ENCODE peak calls at places on chromosomes 11 and 22, in seven cellular contexts. C is transverse colon, I is endodermal cell, T is cardiac muscle cell, S is lung, G is left ventricle myocardium inferior, X is lower lobe of right lung. W is an unnamed sample.
A peak's percentile ranks its signal among the peaks of the same experiment; 100 is the strongest.

GRCh38 chr11:67158241-67158640 is 39.2 kb downstream of the KDM2A start:
- DNase-seq in X (no peak), C (no peak), T (no peak), G (no peak), I (no peak), S (no peak), W (no peak)

GRCh38 chr11:35214792-35215193 is 75.8 kb downstream of the CD44 start:
- DNase-seq in C (no peak), X (no peak), I (peak; percentile 89), S (no peak), T (peak; percentile 86), G (no peak), W (no peak)

GRCh38 chr11:44261800-44262591 is 47.9 kb downstream of the ALX4 start:
- DNase-seq in X (no peak), T (no peak), C (no peak), I (no peak), G (no peak), S (no peak), W (no peak)

GRCh38 chr11:106468091-106468490 is 390.6 kb downstream of the AASDHPPT start:
- DNase-seq in C (no peak), I (no peak), X (no peak), G (no peak), T (peak; percentile 81), S (no peak), W (no peak)

GRCh38 chr11:122059565-122059964 is 56.5 kb downstream of the BLID start:
- DNase-seq in X (no peak), I (no peak), G (no peak), T (no peak), C (no peak), S (no peak), W (no peak)

GRCh38 chr22:19086944-19087343 is 35.3 kb downstream of the DGCR2 start:
- DNase-seq in G (no peak), T (peak; percentile 44), C (no peak), X (no peak), S (no peak), I (no peak), W (no peak)

GRCh38 chr22:23090079-23090835 is 19.9 kb downstream of the GNAZ start:
- DNase-seq in C (no peak), T (no peak), S (no peak), I (no peak), X (no peak), G (no peak), W (no peak)

GRCh38 chr11:58513747-58514367 is 6.0 kb upstream of the OR5B21 start:
- DNase-seq in T (peak; percentile 77), G (no peak), X (no peak), S (no peak), I (peak; percentile 88), C (peak; percentile 14), W (no peak)

GRCh38 chr22:38947321-38948112 is 9.9 kb upstream of the APOBEC3A start:
- DNase-seq in G (no peak), X (peak; percentile 45), S (no peak), T (no peak), C (peak; percentile 11), I (no peak), W (no peak)

GRCh38 chr11:104694259-104695070 is 203.8 kb downstream of the CASP12 start:
- DNase-seq in G (no peak), S (no peak), C (no peak), X (no peak), I (no peak), T (peak; percentile 82), W (no peak)

GRCh38 chr22:47091241-47091691 is 328.8 kb downstream of the TBC1D22A start:
- DNase-seq in G (no peak), C (no peak), S (no peak), I (no peak), T (peak; percentile 36), X (no peak), W (no peak)

GRCh38 chr11:12175694-12176241 is 65.4 kb downstream of the MICAL2 start:
- DNase-seq in G (no peak), X (no peak), S (no peak), I (no peak), T (peak; percentile 80), C (no peak), W (no peak)

GRCh38 chr22:44667829-44668189 is 34.2 kb upstream of the PRR5 start:
- DNase-seq in T (no peak), S (no peak), X (peak; percentile 46), G (no peak), C (peak; percentile 53), I (peak; percentile 64), W (no peak)
- H3K27ac ChIP-seq in T (no peak overlapping the region), S (no peak overlapping the region), X (peak overlapping the region; percentile 79), G (peak overlapping the region; percentile 67), C (peak overlapping the region; percentile 83), I (no peak overlapping the region), W (peak overlapping the region; percentile 76)

GRCh38 chr22:43440556-43440955 is 28.7 kb downstream of the MPPED1 start:
- DNase-seq in C (no peak), I (peak; percentile 36), G (no peak), S (no peak), X (no peak), T (no peak), W (no peak)

GRCh38 chr22:43439368-43440102 is 27.7 kb downstream of the MPPED1 start:
- DNase-seq in T (no peak), X (no peak), S (no peak), G (no peak), C (no peak), I (no peak), W (no peak)

GRCh38 chr22:43437871-43438475 is 26.2 kb downstream of the MPPED1 start:
- DNase-seq in T (no peak), C (no peak), S (no peak), X (no peak), I (no peak), G (no peak), W (no peak)

GRCh38 chr22:43440103-43440387 is 28.2 kb downstream of the MPPED1 start:
- DNase-seq in G (no peak), C (no peak), S (no peak), X (no peak), I (no peak), T (no peak), W (no peak)

DNA sequence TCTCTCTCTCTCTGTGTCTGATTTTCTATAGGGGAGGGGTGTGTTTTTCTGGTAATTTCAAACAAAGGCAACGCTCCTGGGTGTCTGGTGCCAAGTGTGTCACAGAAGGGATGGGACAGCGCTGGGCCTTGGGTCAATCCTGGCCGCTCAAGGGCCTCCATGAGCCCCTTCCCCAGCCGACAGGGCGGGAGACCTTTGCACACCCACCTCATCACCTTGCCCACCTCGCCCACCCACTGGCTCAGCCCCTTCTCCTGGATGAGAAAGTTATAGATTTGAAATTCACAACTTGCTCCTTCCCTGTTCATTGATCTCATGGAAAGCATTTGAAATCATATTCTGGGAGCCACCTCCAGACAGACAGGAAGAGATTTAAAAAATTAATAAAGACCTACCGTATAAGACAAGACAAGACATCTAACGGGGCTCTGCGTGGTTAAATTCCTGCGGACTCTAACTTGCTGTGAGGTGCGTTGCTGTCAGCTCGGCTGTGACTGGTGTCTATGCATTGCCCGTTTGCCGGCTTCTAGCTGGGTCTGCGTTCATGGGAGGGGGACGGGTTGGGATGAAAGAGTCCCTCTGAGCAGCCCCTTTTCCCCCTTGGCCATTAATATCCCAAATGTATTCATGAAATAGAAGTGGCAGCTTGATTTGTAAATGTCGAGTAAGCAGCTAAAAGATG is 27.0 kb downstream of the MPPED1 start:
- DNase-seq in C (no peak), S (no peak), T (no peak), I (no peak), X (no peak), G (no peak), W (no peak)
- H3K4me1 ChIP-seq in C (no peaks in the 10 kb centered on the region), S (no peaks in the 10 kb centered on the region), T (no peaks in the 10 kb centered on the region), I (no peaks in the 10 kb centered on the region), X (no peaks in the 10 kb centered on the region), G (no peaks in the 10 kb centered on the region), W (no peaks in the 10 kb centered on the region)

GRCh38 chr11:108666373-108666772 is 1.5 kb downstream of the DDX10 start:
- DNase-seq in I (peak; percentile 56), T (peak; percentile 15), S (no peak), C (no peak), G (no peak), X (no peak), W (no peak)

GRCh38 chr11:108663154-108663877 is 1.6 kb upstream of the DDX10 start:
- DNase-seq in X (no peak), S (no peak), I (no peak), G (no peak), T (no peak), C (no peak), W (no peak)

GRCh38 chr11:108662700-108663099 is 2.2 kb upstream of the DDX10 start:
- DNase-seq in C (no peak), T (no peak), I (no peak), X (no peak), S (no peak), G (no peak), W (no peak)

GRCh38 chr11:108664241-108664640 is 628 bp upstream of the DDX10 start:
- DNase-seq in G (no peak), I (no peak), T (no peak), S (no peak), X (no peak), C (no peak), W (no peak)

GRCh38 chr11:108664730-108665525 is at the start of gene DDX10:
- DNase-seq in X (peak; percentile 95), C (peak; percentile 99), S (peak; percentile 97), T (peak; percentile 99), I (peak; percentile 99), G (peak; percentile 98), W (peak; percentile 98)
- TF ChIP-seq CTCF in X (peak; percentile 24), C (no peak), S (no peak), T (no peak), I (no peak), G (peak; percentile 24), W (peak; percentile 18)

GRCh38 chr11:93478841-93479240 is 64.3 kb downstream of the SMCO4 start:
- DNase-seq in X (no peak), S (no peak), I (no peak), T (no peak), G (no peak), C (no peak), W (no peak)

GRCh38 chr11:93480756-93481155 is 62.4 kb downstream of the SMCO4 start:
- DNase-seq in I (no peak), C (no peak), T (no peak), X (no peak), G (no peak), S (no peak), W (no peak)

GRCh38 chr11:93484716-93485115 is 58.5 kb downstream of the SMCO4 start:
- DNase-seq in G (no peak), T (peak; percentile 44), S (no peak), C (no peak), X (no peak), I (no peak), W (no peak)

GRCh38 chr11:93481696-93482095 is 61.5 kb downstream of the SMCO4 start:
- DNase-seq in G (no peak), X (no peak), I (no peak), C (no peak), S (no peak), T (no peak), W (no peak)

GRCh38 chr11:93481279-93481678 is 61.9 kb downstream of the SMCO4 start:
- DNase-seq in T (no peak), X (no peak), G (no peak), S (no peak), I (no peak), C (peak; percentile 75), W (no peak)
- H3K27ac ChIP-seq in T (no peak overlapping the region), X (no peak overlapping the region), G (no peak overlapping the region), S (no peak overlapping the region), I (no peak overlapping the region), C (peak overlapping the region; percentile 67), W (no peak overlapping the region)